ENCODE peak calls at places on chromosomes 7 and 10, in eight cellular contexts. F is fibroblast of the aortic adventitia, B is omental fat pad, D is stomach, L is cardiac muscle cell, T is cardiac fibroblast, H is adrenal gland, X is epithelial cell of esophagus. Y is an unnamed sample.
A peak's percentile ranks its signal among the peaks of the same experiment; 100 is the strongest.

GRCh38 chr10:31660301-31660700 is 268.3 kb downstream of the ARHGAP12 start:
- DNase-seq in F (no peak), B (no peak), D (no peak), L (no peak), T (no peak), H (no peak), X (no peak), Y (no peak)

GRCh38 chr7:16795624-16796023 is 9.2 kb downstream of the AGR2 start:
- DNase-seq in F (no peak), B (no peak), D (no peak), L (no peak), T (no peak), H (no peak), X (no peak), Y (no peak)

GRCh38 chr7:117251687-117252086 is 71.2 kb downstream of the WNT2 start:
- DNase-seq in F (peak; percentile 84), B (no peak), D (no peak), L (peak; percentile 47), T (peak; percentile 87), H (no peak), X (no peak), Y (no peak)

GRCh38 chr10:85548038-85548437 is 818.6 kb downstream of the GRID1 start:
- DNase-seq in F (peak; percentile 2), B (no peak), D (no peak), L (peak; percentile 4), T (peak; percentile 7), H (peak; percentile 78), X (peak; percentile 90), Y (no peak)

GRCh38 chr10:95578619-95579018 is 17.4 kb upstream of the SORBS1 start:
- DNase-seq in F (no peak), B (no peak), D (no peak), L (no peak), T (no peak), H (no peak), X (no peak), Y (no peak)

GRCh38 chr10:120990831-120991230 is 139.7 kb downstream of the WDR11 start:
- DNase-seq in F (no peak), B (no peak), D (no peak), L (no peak), T (no peak), H (no peak), X (no peak), Y (no peak)

GRCh38 chr10:69124558-69125121 is 662 bp downstream of the VPS26A start:
- DNase-seq in F (peak; percentile 62), B (no peak), D (peak; percentile 56), L (peak; percentile 71), T (peak; percentile 67), H (peak; percentile 74), X (peak; percentile 81), Y (peak; percentile 65)

GRCh38 chr7:96203781-96204180 is 118.1 kb downstream of the SLC25A13 start:
- DNase-seq in F (no peak), B (no peak), D (no peak), L (no peak), T (no peak), H (no peak), X (no peak), Y (no peak)

GRCh38 chr7:17849504-17849903 is 90.8 kb downstream of the SNX13 start:
- DNase-seq in F (peak; percentile 8), B (no peak), D (no peak), L (peak; percentile 41), T (peak; percentile 74), H (no peak), X (no peak), Y (no peak)

GRCh38 chr7:84302949-84303348 is 108.4 kb upstream of the SEMA3A start:
- DNase-seq in F (no peak), B (no peak), D (no peak), L (no peak), T (no peak), H (no peak), X (peak; percentile 90), Y (no peak)

GRCh38 chr10:34916368-34916767 is 101.3 kb upstream of the PARD3 start:
- DNase-seq in F (peak; percentile 78), B (no peak), D (no peak), L (peak; percentile 68), T (peak; percentile 73), H (no peak), X (peak; percentile 87), Y (no peak)

GRCh38 chr10:6813876-6814275 is 233.8 kb upstream of the PRKCQ start:
- DNase-seq in F (no peak), B (no peak), D (no peak), L (no peak), T (no peak), H (no peak), X (no peak), Y (no peak)

GRCh38 chr10:24824536-24824935 is 100.8 kb upstream of the ARHGAP21 start:
- DNase-seq in F (peak; percentile 58), B (no peak), D (no peak), L (peak; percentile 45), T (no peak), H (no peak), X (no peak), Y (no peak)

GRCh38 chr10:3757638-3758490 is 27.1 kb downstream of the KLF6 start:
- DNase-seq in F (no peak), B (no peak), D (no peak), L (no peak), T (peak; percentile 63), H (no peak), X (peak; percentile 97), Y (peak; percentile 78)

GRCh38 chr7:130232209-130232608 is 24.5 kb downstream of the SSMEM1 start:
- DNase-seq in F (no peak), B (no peak), D (no peak), L (no peak), T (no peak), H (no peak), X (no peak), Y (no peak)

GRCh38 chr7:119802147-119802546 is 470.8 kb upstream of the KCND2 start:
- DNase-seq in F (peak; percentile 37), B (no peak), D (no peak), L (no peak), T (no peak), H (no peak), X (peak; percentile 41), Y (no peak)

GRCh38 chr7:106367664-106368063 is 82.9 kb upstream of the NAMPT start:
- DNase-seq in F (no peak), B (no peak), D (no peak), L (no peak), T (no peak), H (no peak), X (no peak), Y (no peak)

GRCh38 chr7:106365252-106366005 is 80.6 kb upstream of the NAMPT start:
- DNase-seq in F (peak; percentile 41), B (no peak), D (peak; percentile 60), L (peak; percentile 47), T (peak; percentile 61), H (no peak), X (peak; percentile 92), Y (no peak)

GRCh38 chr7:106369349-106369748 is 84.6 kb upstream of the NAMPT start:
- DNase-seq in F (peak; percentile 87), B (no peak), D (no peak), L (peak; percentile 78), T (peak; percentile 88), H (no peak), X (peak; percentile 80), Y (no peak)

GRCh38 chr7:106369816-106370215 is 85.0 kb upstream of the NAMPT start:
- DNase-seq in F (peak; percentile 45), B (no peak), D (no peak), L (peak; percentile 28), T (peak; percentile 24), H (no peak), X (no peak), Y (no peak)

GRCh38 chr7:106367018-106367420 is 82.2 kb upstream of the NAMPT start:
- DNase-seq in F (peak; percentile 43), B (no peak), D (no peak), L (peak; percentile 65), T (peak; percentile 63), H (no peak), X (peak; percentile 48), Y (peak; percentile 29)
- TF ChIP-seq CTCF in F (peak; percentile 36), B (no peak), D (no peak), L (peak; percentile 46), T (peak; percentile 44), H (peak; percentile 14), X (peak; percentile 27), Y (peak; percentile 15)

DNA sequence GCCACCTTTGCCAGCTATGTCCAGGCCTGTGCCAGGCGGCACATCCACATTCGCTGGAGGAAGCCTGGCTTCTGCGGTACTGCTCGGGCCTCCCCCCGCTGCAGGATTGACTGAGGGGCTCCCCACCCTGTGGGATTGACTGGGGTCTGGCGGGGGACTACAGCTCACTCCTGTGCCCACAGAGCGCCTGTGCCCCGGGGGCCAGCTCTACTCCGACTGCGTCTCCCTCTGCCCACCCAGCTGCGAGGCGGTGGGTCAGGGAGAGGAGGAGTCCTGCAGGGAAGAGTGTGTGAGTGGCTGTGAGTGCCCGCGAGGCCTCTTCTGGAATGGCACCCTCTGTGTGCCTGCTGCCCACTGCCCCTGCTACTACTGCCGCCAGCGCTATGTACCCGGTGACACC is 6.7 kb upstream of the ZNF467 start:
- DNase-seq in F (no peak), B (no peak), D (no peak), L (no peak), T (no peak), H (no peak), X (no peak), Y (no peak)
- TF ChIP-seq CTCF in F (no peak), B (no peak), D (no peak), L (no peak), T (no peak), H (no peak), X (no peak), Y (no peak)

DNA sequence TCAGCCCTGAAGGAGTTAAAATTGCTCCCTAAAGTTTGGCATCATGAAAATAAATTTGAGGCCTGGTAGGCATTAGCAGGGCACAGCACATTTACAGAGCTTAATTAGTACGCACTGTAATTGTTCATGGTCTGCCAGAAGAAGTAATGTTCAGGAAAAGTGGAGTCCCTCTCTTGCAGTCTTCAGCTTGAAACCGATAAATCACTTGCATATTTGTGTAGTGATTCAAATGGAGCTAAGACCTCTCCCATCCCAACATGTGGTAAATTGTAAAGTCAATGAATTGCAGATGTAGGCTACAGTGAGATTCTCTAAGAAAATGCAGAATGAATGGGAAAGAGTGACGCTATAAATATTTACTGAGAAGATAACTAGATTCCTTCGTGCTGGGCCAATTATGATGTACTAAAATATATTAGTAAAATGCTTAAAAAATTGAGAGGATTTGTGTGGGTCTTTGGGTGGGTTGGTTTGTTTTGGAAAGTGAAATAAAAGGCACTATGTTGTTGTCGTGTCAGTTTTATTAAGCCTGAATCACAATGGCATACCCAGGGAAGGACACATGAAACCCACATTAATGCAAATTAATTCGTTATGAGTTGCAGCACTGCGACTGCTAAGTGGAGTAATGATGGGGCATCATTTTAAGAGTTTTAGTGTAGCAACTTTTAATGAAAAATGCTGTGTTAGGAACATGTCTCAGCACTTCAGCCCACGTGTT is 8.4 kb downstream of the TCF7L2 start:
- DNase-seq in F (peak; percentile 97), B (no peak), D (no peak), L (peak; percentile 87), T (peak; percentile 92), H (no peak), X (no peak), Y (no peak)
- TF ChIP-seq CTCF in F (no peak), B (no peak), D (no peak), L (no peak), T (no peak), H (no peak), X (no peak), Y (no peak)

DNA sequence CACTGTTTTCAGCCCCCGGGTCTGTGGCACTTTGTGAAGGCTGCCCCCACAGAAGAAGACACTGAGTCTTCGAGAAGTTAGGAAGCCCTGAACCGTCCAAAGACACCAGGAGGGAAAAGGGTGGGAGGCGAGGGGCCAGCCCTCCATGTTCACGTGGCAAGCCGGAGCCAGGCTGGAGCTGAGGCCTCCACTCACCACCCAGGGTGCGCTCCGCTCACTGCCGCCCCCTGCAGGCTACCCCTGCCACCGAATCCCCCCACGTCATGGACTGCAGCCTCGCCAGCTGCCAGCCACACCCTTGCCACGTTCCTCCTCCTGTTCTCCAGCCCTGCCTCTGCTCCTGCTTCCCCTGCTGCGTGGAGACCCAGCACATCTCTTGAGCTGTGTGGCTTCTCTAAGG is 59.0 kb upstream of the EN2 start:
- DNase-seq in F (no peak), B (no peak), D (no peak), L (no peak), T (no peak), H (no peak), X (no peak), Y (no peak)
- TF ChIP-seq CTCF in F (no peak), B (no peak), D (no peak), L (no peak), T (no peak), H (no peak), X (no peak), Y (peak; percentile 16)

Y was measured in GM10248.